ENCODE peak calls at places on chromosomes 13 and 19, in four cellular contexts. One of them, this sample, is unnamed. For H3K36me3, the result is how much of the 10 kb centered on the place peaks cover.

GRCh38 chr13:54628383-54628782 is 1599.8 kb downstream of the OLFM4 start:
- DNase-seq in neuronal stem cell: no peak
- DNase-seq in HepG2: no peak
- DNase-seq in IMR-90: no peak
- DNase-seq in this sample: no peak

GRCh38 chr13:112177459-112177858 is 110.5 kb downstream of the SOX1 start:
- DNase-seq in neuronal stem cell: no peak
- DNase-seq in HepG2: no peak
- DNase-seq in IMR-90: no peak
- DNase-seq in this sample: peak

GRCh38 chr13:26965976-26966375 is 205.4 kb upstream of the GPR12 start:
- DNase-seq in neuronal stem cell: no peak
- DNase-seq in HepG2: no peak
- DNase-seq in IMR-90: peak
- DNase-seq in this sample: no peak

GRCh38 chr19:36115453-36116343 is at the start of gene TBCB:
- DNase-seq in neuronal stem cell: no peak
- DNase-seq in HepG2: peak
- DNase-seq in IMR-90: peak
- DNase-seq in this sample: peak

GRCh38 chr19:4567584-4568071 is 8.1 kb upstream of the SEMA6B start:
- DNase-seq in neuronal stem cell: peak
- DNase-seq in HepG2: peak
- DNase-seq in IMR-90: peak
- DNase-seq in this sample: peak

GRCh38 chr13:79282976-79283375 is 123.1 kb downstream of the RBM26 start:
- DNase-seq in neuronal stem cell: no peak
- DNase-seq in HepG2: peak
- DNase-seq in IMR-90: no peak
- DNase-seq in this sample: peak

GRCh38 chr19:41304706-41305483 is 5.1 kb upstream of the CCDC97 start:
- DNase-seq in neuronal stem cell: no peak
- DNase-seq in HepG2: no peak
- DNase-seq in IMR-90: no peak
- DNase-seq in this sample: no peak

GRCh38 chr19:24101459-24102122 is 14.6 kb downstream of the ZNF254 start:
- DNase-seq in neuronal stem cell: no peak
- DNase-seq in HepG2: no peak
- DNase-seq in IMR-90: no peak
- DNase-seq in this sample: no peak

GRCh38 chr13:50198508-50198907 is 183.3 kb downstream of the KCNRG start:
- DNase-seq in neuronal stem cell: no peak
- DNase-seq in HepG2: no peak
- DNase-seq in IMR-90: peak
- DNase-seq in this sample: no peak

GRCh38 chr19:34253711-34254551 is 423 bp upstream of the GARRE1 start:
- DNase-seq in neuronal stem cell: peak
- DNase-seq in HepG2: peak
- DNase-seq in IMR-90: peak
- DNase-seq in this sample: peak

GRCh38 chr13:24253520-24254150 is 55.7 kb upstream of the C1QTNF9 start:
- DNase-seq in neuronal stem cell: no peak
- DNase-seq in HepG2: no peak
- DNase-seq in IMR-90: no peak
- DNase-seq in this sample: no peak

GRCh38 chr13:79352107-79352506 is 53.9 kb downstream of the RBM26 start:
- DNase-seq in neuronal stem cell: no peak
- DNase-seq in HepG2: no peak
- DNase-seq in IMR-90: peak
- DNase-seq in this sample: no peak

GRCh38 chr19:10820173-10820572 is 15.8 kb downstream of the TMED1 start:
- DNase-seq in neuronal stem cell: no peak
- DNase-seq in HepG2: no peak
- DNase-seq in IMR-90: no peak
- DNase-seq in this sample: no peak

GRCh38 chr19:29532956-29533355 is 7.2 kb downstream of the VSTM2B start:
- DNase-seq in neuronal stem cell: no peak
- DNase-seq in HepG2: no peak
- DNase-seq in IMR-90: no peak
- DNase-seq in this sample: no peak

GRCh38 chr13:112434937-112435523 is 58.9 kb downstream of the SPACA7 start:
- DNase-seq in neuronal stem cell: no peak
- DNase-seq in HepG2: no peak
- DNase-seq in IMR-90: no peak
- DNase-seq in this sample: no peak

GRCh38 chr13:76455960-76456359 is 430.2 kb downstream of the KCTD12 start:
- DNase-seq in neuronal stem cell: no peak
- DNase-seq in HepG2: no peak
- DNase-seq in IMR-90: peak
- DNase-seq in this sample: no peak

GRCh38 chr13:60591348-60591747 is 194.3 kb downstream of the TDRD3 start:
- DNase-seq in neuronal stem cell: no peak
- DNase-seq in HepG2: no peak
- DNase-seq in IMR-90: peak
- DNase-seq in this sample: no peak

GRCh38 chr13:65965496-65965895 is 1264.6 kb downstream of the PCDH9 start:
- DNase-seq in neuronal stem cell: no peak
- DNase-seq in HepG2: no peak
- DNase-seq in IMR-90: peak
- DNase-seq in this sample: no peak

GRCh38 chr13:112573710-112574109 is 14.2 kb downstream of the TUBGCP3 start:
- DNase-seq in neuronal stem cell: no peak
- DNase-seq in HepG2: no peak
- DNase-seq in IMR-90: no peak
- DNase-seq in this sample: no peak

GRCh38 chr19:45003485-45003884 is 2.2 kb downstream of the RELB start:
- DNase-seq in neuronal stem cell: no peak
- DNase-seq in HepG2: no peak
- DNase-seq in IMR-90: no peak
- DNase-seq in this sample: no peak

GRCh38 chr19:43759515-43759914 is 4.8 kb upstream of the SMG9 start:
- DNase-seq in neuronal stem cell: no peak
- DNase-seq in HepG2: peak
- DNase-seq in IMR-90: peak
- DNase-seq in this sample: no peak

GRCh38 chr13:49791214-49791752 is 1.2 kb downstream of the KPNA3 start:
- DNase-seq in neuronal stem cell: no peak
- DNase-seq in HepG2: peak
- DNase-seq in IMR-90: peak
- DNase-seq in this sample: peak

GRCh38 chr19:53545271-53546065 is 7.5 kb downstream of the ZNF331 start:
- DNase-seq in neuronal stem cell: no peak
- DNase-seq in HepG2: no peak
- DNase-seq in IMR-90: peak
- DNase-seq in this sample: no peak

GRCh38 chr13:98782654-98783053 is 30.2 kb upstream of the SLC15A1 start:
- DNase-seq in neuronal stem cell: no peak
- DNase-seq in HepG2: no peak
- DNase-seq in IMR-90: no peak
- DNase-seq in this sample: no peak

GRCh38 chr13:99694251-99694650 is 193.0 kb downstream of the TM9SF2 start:
- DNase-seq in neuronal stem cell: no peak
- DNase-seq in HepG2: no peak
- DNase-seq in IMR-90: no peak
- DNase-seq in this sample: no peak

GRCh38 chr13:30362869-30363268 is 55.5 kb upstream of the KATNAL1 start:
- DNase-seq in neuronal stem cell: no peak
- DNase-seq in HepG2: no peak
- DNase-seq in IMR-90: no peak
- DNase-seq in this sample: no peak

GRCh38 chr13:30362005-30362788 is 54.8 kb upstream of the KATNAL1 start:
- DNase-seq in neuronal stem cell: no peak
- DNase-seq in HepG2: peak
- DNase-seq in IMR-90: no peak
- DNase-seq in this sample: no peak

GRCh38 chr13:30364876-30365275 is 57.4 kb upstream of the UBE2L5 start:
- DNase-seq in neuronal stem cell: no peak
- DNase-seq in HepG2: no peak
- DNase-seq in IMR-90: peak
- DNase-seq in this sample: no peak

GRCh38 chr13:30364133-30364532 is 56.8 kb upstream of the KATNAL1 start:
- DNase-seq in neuronal stem cell: no peak
- DNase-seq in HepG2: no peak
- DNase-seq in IMR-90: peak
- DNase-seq in this sample: no peak

GRCh38 chr13:30363725-30364124 is 56.4 kb upstream of the KATNAL1 start:
- DNase-seq in neuronal stem cell: no peak
- DNase-seq in HepG2: no peak
- DNase-seq in IMR-90: no peak
- DNase-seq in this sample: no peak
- H3K27ac ChIP-seq in neuronal stem cell: no peak
- H3K27ac ChIP-seq in HepG2: no peak
- H3K27ac ChIP-seq in IMR-90: peak
- H3K27ac ChIP-seq in this sample: no peak

DNA sequence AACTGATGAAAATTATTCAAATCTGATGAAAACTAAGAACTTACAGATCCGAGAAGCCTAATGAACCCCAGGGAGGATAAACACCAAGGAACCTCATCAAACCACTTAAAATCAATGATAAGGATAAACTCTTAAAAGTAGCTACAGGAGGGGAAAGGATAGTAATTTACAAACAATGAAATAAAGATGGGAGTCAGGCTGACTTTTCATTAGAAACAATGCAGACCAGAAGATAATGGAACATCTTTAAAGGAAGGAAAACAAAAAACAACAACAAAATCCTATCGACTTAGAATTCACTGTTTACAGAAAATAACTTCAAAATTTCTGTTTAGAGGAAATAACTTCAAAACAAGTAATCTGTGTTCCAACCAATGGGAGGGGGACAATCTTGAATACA is 73.4 kb downstream of the ZDHHC20 start:
- DNase-seq in neuronal stem cell: no peak
- DNase-seq in HepG2: no peak
- DNase-seq in IMR-90: no peak
- DNase-seq in this sample: no peak
- H3K36me3 ChIP-seq in neuronal stem cell: half or more
- H3K36me3 ChIP-seq in HepG2: under half
- H3K36me3 ChIP-seq in IMR-90: under half
- H3K36me3 ChIP-seq in this sample: under half

GRCh38 chr19:55643733-55644116 is 276 bp downstream of the ZNF581 start:
- DNase-seq in neuronal stem cell: no peak
- DNase-seq in HepG2: no peak
- DNase-seq in IMR-90: no peak
- DNase-seq in this sample: no peak

GRCh38 chr19:55640577-55641375 is at the start of gene ZNF580:
- DNase-seq in neuronal stem cell: peak
- DNase-seq in HepG2: peak
- DNase-seq in IMR-90: peak
- DNase-seq in this sample: peak

GRCh38 chr19:55641376-55642152 is 762 bp downstream of the ZNF580 start:
- DNase-seq in neuronal stem cell: no peak
- DNase-seq in HepG2: no peak
- DNase-seq in IMR-90: peak
- DNase-seq in this sample: no peak

GRCh38 chr19:55643003-55643732 is at the start of gene ZNF581:
- DNase-seq in neuronal stem cell: peak
- DNase-seq in HepG2: peak
- DNase-seq in IMR-90: peak
- DNase-seq in this sample: peak

DNA sequence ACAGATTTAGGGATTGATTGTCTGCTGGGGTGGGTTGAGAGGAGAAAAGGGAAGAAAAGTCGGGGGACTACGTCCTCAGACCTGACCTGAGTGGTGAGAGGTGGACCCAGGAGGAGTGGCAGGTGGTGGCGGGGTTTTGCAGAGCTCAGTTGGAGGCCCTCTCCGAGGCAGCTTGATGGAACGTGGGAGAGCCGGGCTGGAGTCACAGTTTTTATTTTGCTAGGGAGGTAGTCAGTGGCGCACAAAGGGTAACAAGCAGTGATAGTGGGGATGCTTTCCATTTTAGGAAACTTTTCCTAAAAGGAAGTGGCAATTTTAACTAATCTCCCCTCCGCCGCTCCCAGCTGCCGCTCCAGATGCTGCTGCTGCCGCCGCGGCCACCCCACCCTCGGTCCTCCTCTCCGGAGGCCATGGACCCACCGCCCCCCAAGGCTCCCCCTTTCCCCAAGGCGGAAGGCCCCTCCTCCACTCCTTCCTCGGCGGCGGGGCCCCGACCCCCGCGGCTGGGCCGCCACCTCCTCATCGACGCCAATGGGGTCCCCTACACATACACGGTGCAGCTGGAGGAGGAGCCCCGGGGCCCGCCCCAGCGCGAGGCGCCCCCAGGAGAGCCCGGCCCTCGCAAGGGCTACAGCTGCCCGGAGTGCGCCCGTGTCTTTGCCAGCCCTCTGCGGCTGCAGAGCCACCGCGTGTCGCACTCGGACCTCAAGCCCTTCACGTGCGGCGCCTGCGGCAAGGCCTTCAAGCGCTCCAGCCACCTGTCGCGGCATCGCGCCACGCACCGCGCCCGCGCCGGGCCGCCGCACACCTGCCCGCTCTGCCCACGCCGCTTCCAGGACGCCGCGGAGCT is 1.1 kb upstream of the ZNF581 start:
- DNase-seq in neuronal stem cell: no peak
- DNase-seq in HepG2: no peak
- DNase-seq in IMR-90: no peak
- DNase-seq in this sample: no peak
- H3K4me3 ChIP-seq in neuronal stem cell: peak
- H3K4me3 ChIP-seq in HepG2: peak
- H3K4me3 ChIP-seq in IMR-90: peak
- H3K4me3 ChIP-seq in this sample: peak

GRCh38 chr19:15640904-15641597 is 354 bp downstream of the CYP4F3 start:
- DNase-seq in neuronal stem cell: no peak
- DNase-seq in HepG2: peak
- DNase-seq in IMR-90: no peak
- DNase-seq in this sample: peak

GRCh38 chr19:15641901-15642491 is 1.3 kb downstream of the CYP4F3 start:
- DNase-seq in neuronal stem cell: no peak
- DNase-seq in HepG2: no peak
- DNase-seq in IMR-90: no peak
- DNase-seq in this sample: peak

GRCh38 chr19:15642807-15643206 is 2.1 kb downstream of the CYP4F3 start:
- DNase-seq in neuronal stem cell: no peak
- DNase-seq in HepG2: no peak
- DNase-seq in IMR-90: no peak
- DNase-seq in this sample: no peak

GRCh38 chr19:15643387-15643786 is 2.7 kb downstream of the CYP4F3 start:
- DNase-seq in neuronal stem cell: no peak
- DNase-seq in HepG2: peak
- DNase-seq in IMR-90: no peak
- DNase-seq in this sample: no peak

DNA sequence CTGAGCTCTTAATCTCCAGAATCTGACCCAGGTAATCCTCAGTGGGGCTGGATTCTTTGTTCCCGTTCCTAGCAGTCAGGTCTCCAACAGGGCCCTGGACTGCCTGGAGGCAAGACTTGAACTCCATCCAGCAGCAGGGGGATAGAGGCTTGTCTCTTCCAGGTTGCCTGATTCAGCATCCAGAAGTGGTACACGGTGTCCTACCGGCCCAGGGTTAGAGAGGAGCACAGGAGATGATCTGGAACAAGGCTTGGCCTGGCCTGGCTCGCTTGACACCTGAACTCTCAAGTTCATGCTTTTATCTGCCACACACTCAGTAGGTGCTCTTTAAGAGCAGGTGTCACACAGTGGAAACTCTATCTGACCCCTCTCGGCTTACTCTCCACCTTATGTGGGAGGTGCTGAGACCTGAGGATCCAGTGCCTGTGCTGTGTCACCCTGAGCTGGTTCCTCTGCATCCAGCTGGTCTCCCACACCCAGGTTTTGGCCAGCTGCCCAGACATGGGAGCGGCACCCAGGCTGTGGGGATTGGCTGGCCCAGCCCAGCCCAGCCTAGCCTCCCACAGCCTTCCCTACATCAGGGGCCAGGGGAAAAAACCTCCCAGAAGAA is at the start of gene CYP4F3:
- DNase-seq in neuronal stem cell: no peak
- DNase-seq in HepG2: peak
- DNase-seq in IMR-90: no peak
- DNase-seq in this sample: peak
- H3K27ac ChIP-seq in neuronal stem cell: no peak
- H3K27ac ChIP-seq in HepG2: peak
- H3K27ac ChIP-seq in IMR-90: no peak
- H3K27ac ChIP-seq in this sample: peak